ENCODE peak calls at places on chromosomes 3 and 15, in five cellular contexts. One of them, this sample, is unnamed.

GRCh38 chr15:52797625-52798501 is 7.7 kb upstream of the ONECUT1 start:
- DNase-seq in effector memory CD4-positive, alpha-beta T cell: no peak
- DNase-seq in cardiac muscle cell: no peak
- DNase-seq in mesendoderm: peak
- DNase-seq in A549: no peak
- DNase-seq in this sample: no peak

GRCh38 chr15:51030649-51031316 is 63.9 kb downstream of the TNFAIP8L3 start:
- DNase-seq in mesendoderm: no peak
- DNase-seq in cardiac muscle cell: no peak
- DNase-seq in effector memory CD4-positive, alpha-beta T cell: no peak
- DNase-seq in A549: peak
- DNase-seq in this sample: no peak

GRCh38 chr15:80153900-80154299 is 1.1 kb downstream of the FAH start:
- DNase-seq in A549: no peak
- DNase-seq in effector memory CD4-positive, alpha-beta T cell: no peak
- DNase-seq in mesendoderm: no peak
- DNase-seq in cardiac muscle cell: no peak
- DNase-seq in this sample: no peak

GRCh38 chr3:16423298-16423697 is 90.2 kb downstream of the RFTN1 start:
- DNase-seq in cardiac muscle cell: no peak
- DNase-seq in A549: no peak
- DNase-seq in mesendoderm: no peak
- DNase-seq in effector memory CD4-positive, alpha-beta T cell: no peak
- DNase-seq in this sample: no peak

GRCh38 chr3:59313365-59313764 is 263.5 kb upstream of the CFAP20DC start:
- DNase-seq in effector memory CD4-positive, alpha-beta T cell: no peak
- DNase-seq in cardiac muscle cell: peak
- DNase-seq in A549: peak
- DNase-seq in mesendoderm: peak
- DNase-seq in this sample: no peak

GRCh38 chr3:187039100-187039722 is 100.1 kb downstream of the RPL39L start:
- DNase-seq in A549: no peak
- DNase-seq in cardiac muscle cell: no peak
- DNase-seq in mesendoderm: no peak
- DNase-seq in effector memory CD4-positive, alpha-beta T cell: no peak
- DNase-seq in this sample: no peak

GRCh38 chr3:101216710-101217457 is 103.5 kb downstream of the IMPG2 start:
- DNase-seq in cardiac muscle cell: no peak
- DNase-seq in A549: no peak
- DNase-seq in effector memory CD4-positive, alpha-beta T cell: no peak
- DNase-seq in mesendoderm: no peak
- DNase-seq in this sample: no peak

GRCh38 chr3:181105636-181106035 is 116.1 kb upstream of the DNAJC19 start:
- DNase-seq in effector memory CD4-positive, alpha-beta T cell: no peak
- DNase-seq in mesendoderm: peak
- DNase-seq in cardiac muscle cell: no peak
- DNase-seq in A549: no peak
- DNase-seq in this sample: no peak

GRCh38 chr3:7506606-7507180 is 645.8 kb downstream of the GRM7 start:
- DNase-seq in mesendoderm: no peak
- DNase-seq in A549: no peak
- DNase-seq in effector memory CD4-positive, alpha-beta T cell: no peak
- DNase-seq in cardiac muscle cell: no peak
- DNase-seq in this sample: no peak

GRCh38 chr15:74977599-74977998 is 17.8 kb upstream of the SCAMP5 start:
- DNase-seq in effector memory CD4-positive, alpha-beta T cell: no peak
- DNase-seq in A549: no peak
- DNase-seq in mesendoderm: no peak
- DNase-seq in cardiac muscle cell: no peak
- DNase-seq in this sample: no peak

GRCh38 chr3:127104586-127104985 is 88.3 kb upstream of the PRR23E start:
- DNase-seq in A549: no peak
- DNase-seq in mesendoderm: no peak
- DNase-seq in cardiac muscle cell: no peak
- DNase-seq in effector memory CD4-positive, alpha-beta T cell: no peak
- DNase-seq in this sample: no peak

GRCh38 chr3:169818330-169818729 is 5.6 kb upstream of the LRRC34 start:
- DNase-seq in effector memory CD4-positive, alpha-beta T cell: no peak
- DNase-seq in mesendoderm: no peak
- DNase-seq in cardiac muscle cell: no peak
- DNase-seq in A549: no peak
- DNase-seq in this sample: no peak

GRCh38 chr3:49906004-49906860 is 2.6 kb upstream of the MST1R start:
- DNase-seq in effector memory CD4-positive, alpha-beta T cell: peak
- DNase-seq in A549: peak
- DNase-seq in cardiac muscle cell: peak
- DNase-seq in mesendoderm: peak
- DNase-seq in this sample: no peak

GRCh38 chr3:35422826-35423601 is 216.3 kb upstream of the ARPP21 start:
- DNase-seq in mesendoderm: no peak
- DNase-seq in cardiac muscle cell: no peak
- DNase-seq in effector memory CD4-positive, alpha-beta T cell: no peak
- DNase-seq in A549: no peak
- DNase-seq in this sample: no peak

GRCh38 chr15:70480196-70480856 is 283.0 kb downstream of the UACA start:
- DNase-seq in effector memory CD4-positive, alpha-beta T cell: peak
- DNase-seq in cardiac muscle cell: no peak
- DNase-seq in mesendoderm: no peak
- DNase-seq in A549: no peak
- DNase-seq in this sample: no peak

GRCh38 chr3:136675150-136675858 is 76.9 kb downstream of the STAG1 start:
- DNase-seq in effector memory CD4-positive, alpha-beta T cell: no peak
- DNase-seq in mesendoderm: no peak
- DNase-seq in A549: no peak
- DNase-seq in cardiac muscle cell: no peak
- DNase-seq in this sample: no peak

GRCh38 chr15:95132774-95133173 is 901.4 kb downstream of the MCTP2 start:
- DNase-seq in mesendoderm: peak
- DNase-seq in cardiac muscle cell: no peak
- DNase-seq in effector memory CD4-positive, alpha-beta T cell: no peak
- DNase-seq in A549: no peak
- DNase-seq in this sample: no peak

GRCh38 chr3:130866327-130866726 is 27.6 kb upstream of the ATP2C1 start:
- DNase-seq in mesendoderm: no peak
- DNase-seq in A549: no peak
- DNase-seq in effector memory CD4-positive, alpha-beta T cell: no peak
- DNase-seq in cardiac muscle cell: no peak
- DNase-seq in this sample: no peak

GRCh38 chr15:31081568-31082250 is 19.8 kb downstream of the TRPM1 start:
- DNase-seq in cardiac muscle cell: no peak
- DNase-seq in A549: no peak
- DNase-seq in effector memory CD4-positive, alpha-beta T cell: no peak
- DNase-seq in mesendoderm: no peak
- DNase-seq in this sample: no peak

GRCh38 chr3:189513281-189514151 is 117.7 kb upstream of the TP63 start:
- DNase-seq in mesendoderm: no peak
- DNase-seq in cardiac muscle cell: no peak
- DNase-seq in A549: no peak
- DNase-seq in effector memory CD4-positive, alpha-beta T cell: no peak
- DNase-seq in this sample: no peak

GRCh38 chr15:48858401-48858800 is 19.5 kb upstream of the EID1 start:
- DNase-seq in cardiac muscle cell: no peak
- DNase-seq in effector memory CD4-positive, alpha-beta T cell: no peak
- DNase-seq in A549: no peak
- DNase-seq in mesendoderm: no peak
- DNase-seq in this sample: no peak

GRCh38 chr15:90765966-90766365 is 48.8 kb downstream of the BLM start:
- DNase-seq in cardiac muscle cell: no peak
- DNase-seq in A549: no peak
- DNase-seq in mesendoderm: no peak
- DNase-seq in effector memory CD4-positive, alpha-beta T cell: no peak
- DNase-seq in this sample: no peak

GRCh38 chr3:61532739-61533500 is 28.5 kb upstream of the PTPRG start:
- DNase-seq in effector memory CD4-positive, alpha-beta T cell: no peak
- DNase-seq in mesendoderm: peak
- DNase-seq in A549: no peak
- DNase-seq in cardiac muscle cell: no peak
- DNase-seq in this sample: no peak

GRCh38 chr15:25684521-25685215 is 178.5 kb downstream of the ATP10A start:
- DNase-seq in effector memory CD4-positive, alpha-beta T cell: no peak
- DNase-seq in A549: no peak
- DNase-seq in cardiac muscle cell: no peak
- DNase-seq in mesendoderm: peak
- DNase-seq in this sample: no peak
- H3K27ac ChIP-seq in effector memory CD4-positive, alpha-beta T cell: no peak
- H3K27ac ChIP-seq in A549: no peak
- H3K27ac ChIP-seq in cardiac muscle cell: no peak
- H3K27ac ChIP-seq in mesendoderm: no peak
- H3K27ac ChIP-seq in this sample: peak

DNA sequence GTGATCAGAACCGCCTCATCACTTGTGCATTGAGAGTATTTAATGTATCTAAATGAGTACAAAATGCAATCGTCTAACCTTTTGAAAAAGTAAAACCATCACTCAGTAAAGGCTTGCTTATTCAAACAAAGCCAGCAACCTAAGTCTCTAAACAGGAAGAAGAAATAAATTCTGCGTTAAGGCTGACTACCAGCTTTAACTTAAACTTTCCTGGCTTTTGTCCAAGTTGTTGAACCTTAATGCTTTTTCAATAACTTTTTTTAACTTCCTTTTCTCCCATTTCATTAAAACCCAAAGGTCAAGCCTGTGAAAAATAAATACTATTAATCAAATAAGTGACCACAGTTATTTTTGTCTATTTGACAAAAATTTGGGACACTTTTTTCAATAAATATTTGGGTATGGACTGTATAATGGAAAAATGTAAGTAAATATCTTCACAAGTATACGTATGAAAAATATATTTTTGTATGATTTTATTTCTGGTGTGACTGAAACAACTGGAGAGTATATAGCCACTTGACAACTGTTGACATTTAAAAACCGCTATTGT is 2.7 kb downstream of the KLHL24 start:
- DNase-seq in mesendoderm: no peak
- DNase-seq in cardiac muscle cell: no peak
- DNase-seq in A549: no peak
- DNase-seq in effector memory CD4-positive, alpha-beta T cell: no peak
- DNase-seq in this sample: no peak
- H3K27ac ChIP-seq in mesendoderm: no peak
- H3K27ac ChIP-seq in cardiac muscle cell: peak
- H3K27ac ChIP-seq in A549: no peak
- H3K27ac ChIP-seq in effector memory CD4-positive, alpha-beta T cell: no peak
- H3K27ac ChIP-seq in this sample: peak

GRCh38 chr3:45109736-45110135 is 36.4 kb downstream of the CDCP1 start:
- DNase-seq in A549: no peak
- DNase-seq in effector memory CD4-positive, alpha-beta T cell: no peak
- DNase-seq in cardiac muscle cell: no peak
- DNase-seq in mesendoderm: no peak
- DNase-seq in this sample: no peak
- H3K27ac ChIP-seq in A549: no peak
- H3K27ac ChIP-seq in effector memory CD4-positive, alpha-beta T cell: peak
- H3K27ac ChIP-seq in cardiac muscle cell: no peak
- H3K27ac ChIP-seq in mesendoderm: no peak
- H3K27ac ChIP-seq in this sample: no peak

DNA sequence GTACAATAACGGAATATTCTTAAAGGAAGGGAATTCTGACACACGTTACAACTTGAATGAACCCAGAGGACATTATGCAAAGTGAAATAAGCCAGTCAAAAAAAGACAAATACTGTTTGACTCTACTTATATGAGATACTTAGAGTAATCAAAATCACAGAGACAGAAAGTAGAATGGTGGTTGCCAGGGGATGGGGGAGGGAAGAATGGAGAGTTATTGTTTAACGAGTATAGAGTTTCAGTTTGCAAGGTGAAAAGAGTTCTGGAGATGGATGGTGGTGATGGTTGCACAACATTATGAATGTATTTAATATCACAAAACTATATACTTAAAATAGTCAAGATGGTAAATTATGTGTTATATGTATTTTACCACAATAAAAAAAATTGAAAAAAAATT is 112.9 kb upstream of the ARHGEF3 start:
- DNase-seq in effector memory CD4-positive, alpha-beta T cell: no peak
- DNase-seq in mesendoderm: no peak
- DNase-seq in A549: no peak
- DNase-seq in cardiac muscle cell: no peak
- DNase-seq in this sample: no peak
- H3K27ac ChIP-seq in effector memory CD4-positive, alpha-beta T cell: peak
- H3K27ac ChIP-seq in mesendoderm: no peak
- H3K27ac ChIP-seq in A549: no peak
- H3K27ac ChIP-seq in cardiac muscle cell: no peak
- H3K27ac ChIP-seq in this sample: no peak

GRCh38 chr15:99440551-99441426 is 125.0 kb upstream of the MEF2A start:
- DNase-seq in mesendoderm: no peak
- DNase-seq in A549: no peak
- DNase-seq in effector memory CD4-positive, alpha-beta T cell: no peak
- DNase-seq in cardiac muscle cell: no peak
- DNase-seq in this sample: no peak
- H3K27ac ChIP-seq in mesendoderm: no peak
- H3K27ac ChIP-seq in A549: no peak
- H3K27ac ChIP-seq in effector memory CD4-positive, alpha-beta T cell: no peak
- H3K27ac ChIP-seq in cardiac muscle cell: no peak
- H3K27ac ChIP-seq in this sample: peak

DNA sequence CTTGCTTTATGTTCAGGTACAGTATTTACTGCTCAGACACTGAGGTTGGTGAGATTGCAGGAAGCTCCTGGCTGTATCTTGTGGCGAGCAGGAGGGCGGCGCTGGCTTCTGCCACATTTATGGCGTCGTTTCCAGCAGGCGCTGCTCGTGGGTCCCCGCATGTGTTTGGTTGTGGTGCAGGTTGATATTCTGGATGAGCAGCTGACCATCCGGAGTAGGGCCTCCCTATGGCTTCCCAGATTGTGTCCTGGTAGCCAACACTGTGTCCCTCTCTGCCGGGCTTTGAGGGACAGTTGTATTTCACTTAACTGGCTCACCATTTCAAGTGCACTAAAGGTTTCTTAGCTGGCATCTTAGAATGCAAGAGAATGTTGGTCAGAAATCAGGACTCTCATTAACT is 386.5 kb upstream of the TPM1 start:
- DNase-seq in mesendoderm: no peak
- DNase-seq in cardiac muscle cell: no peak
- DNase-seq in A549: no peak
- DNase-seq in effector memory CD4-positive, alpha-beta T cell: no peak
- DNase-seq in this sample: no peak
- H3K27ac ChIP-seq in mesendoderm: peak
- H3K27ac ChIP-seq in cardiac muscle cell: no peak
- H3K27ac ChIP-seq in A549: no peak
- H3K27ac ChIP-seq in effector memory CD4-positive, alpha-beta T cell: no peak
- H3K27ac ChIP-seq in this sample: no peak

DNA sequence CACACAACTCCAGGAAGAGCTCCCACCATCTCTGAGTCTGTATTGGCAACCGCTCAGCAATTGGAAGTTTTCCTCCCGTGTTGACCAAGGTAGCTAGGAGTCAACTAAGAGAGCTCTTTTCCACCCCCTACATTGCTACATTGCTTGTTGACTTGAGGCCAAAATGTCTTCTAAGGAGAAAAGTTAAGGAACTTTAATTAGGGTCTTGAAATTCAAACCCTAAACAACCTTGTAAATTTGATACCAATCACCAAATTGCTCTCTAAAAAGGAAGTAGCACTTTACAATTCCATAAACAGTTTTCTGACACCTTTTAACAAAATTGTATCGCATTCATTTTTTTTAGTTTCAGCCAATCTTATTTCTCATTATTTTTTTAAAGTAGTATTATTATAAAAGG is 35.5 kb upstream of the ST3GAL6 start:
- DNase-seq in mesendoderm: no peak
- DNase-seq in A549: no peak
- DNase-seq in effector memory CD4-positive, alpha-beta T cell: no peak
- DNase-seq in cardiac muscle cell: no peak
- DNase-seq in this sample: no peak
- H3K27ac ChIP-seq in mesendoderm: no peak
- H3K27ac ChIP-seq in A549: no peak
- H3K27ac ChIP-seq in effector memory CD4-positive, alpha-beta T cell: no peak
- H3K27ac ChIP-seq in cardiac muscle cell: no peak
- H3K27ac ChIP-seq in this sample: no peak